ENCODE peak calls at places on chromosomes 3 and 15, in four cellular contexts. V is fibroblast of mammary gland; I is AG10803; Y is stimulated activated CD4-positive, alpha-beta T cell treated with anti-CD3 and anti-CD28 coated beads, Interleukin-2, amount 100 ng/mL, for 48 hours. B is an unnamed sample.
A peak's percentile ranks its signal among the peaks of the same experiment; 100 is the strongest.

GRCh38 chr3:39064646-39065045 is 12.8 kb downstream of the WDR48 start:
- DNase-seq in V (peak; percentile 6), I (peak; percentile 79), Y (no peak), B (no peak)

GRCh38 chr15:33698128-33698527 is 270.2 kb upstream of the CHRM5 start:
- DNase-seq in V (no peak), I (no peak), Y (no peak), B (no peak)

GRCh38 chr15:90650956-90651689 is 66.0 kb upstream of the BLM start:
- DNase-seq in V (no peak), I (no peak), Y (no peak), B (no peak)

GRCh38 chr15:65833501-65834220 is 35.6 kb upstream of the RAB11A start:
- DNase-seq in V (no peak), I (no peak), Y (no peak), B (no peak)

GRCh38 chr15:88844749-88845386 is 41.6 kb downstream of the ACAN start:
- DNase-seq in V (no peak), I (no peak), Y (no peak), B (no peak)

GRCh38 chr15:92082217-92082843 is 228.8 kb downstream of the SLCO3A1 start:
- DNase-seq in V (peak; percentile 78), I (peak; percentile 66), Y (peak; percentile 69), B (peak; percentile 83)

GRCh38 chr3:31232049-31233040 is 300.4 kb upstream of the STT3B start:
- DNase-seq in V (peak; percentile 29), I (no peak), Y (no peak), B (peak; percentile 29)

GRCh38 chr15:28919201-28919627 is 33.4 kb downstream of the APBA2 start:
- DNase-seq in V (no peak), I (no peak), Y (peak; percentile 38), B (no peak)

GRCh38 chr15:40272713-40273056 is 10.2 kb downstream of the ANKRD63 start:
- DNase-seq in V (no peak), I (no peak), Y (no peak), B (no peak)

GRCh38 chr15:89127054-89127702 is 38.9 kb downstream of the ABHD2 start:
- DNase-seq in V (peak; percentile 29), I (no peak), Y (no peak), B (no peak)

GRCh38 chr3:159486580-159486979 is 502.1 kb upstream of the IL12A start:
- DNase-seq in V (peak; percentile 6), I (no peak), Y (no peak), B (peak; percentile 10)

GRCh38 chr3:154280161-154280560 is 44.1 kb downstream of the DHX36 start:
- DNase-seq in V (no peak), I (no peak), Y (no peak), B (no peak)

GRCh38 chr15:78641876-78642275 is 866 bp upstream of the CHRNB4 start:
- DNase-seq in V (no peak), I (no peak), Y (no peak), B (no peak)

GRCh38 chr15:86021281-86022264 is 58.1 kb upstream of the AGBL1 start:
- DNase-seq in V (peak; percentile 4), I (peak; percentile 23), Y (no peak), B (no peak)

GRCh38 chr3:53588122-53588521 is 93.7 kb downstream of the CACNA1D start:
- DNase-seq in V (no peak), I (no peak), Y (no peak), B (no peak)

GRCh38 chr3:179036226-179036625 is 35.4 kb downstream of the ZMAT3 start:
- DNase-seq in V (no peak), I (peak; percentile 29), Y (no peak), B (no peak)

GRCh38 chr3:171907761-171908160 is 64.6 kb downstream of the TMEM212 start:
- DNase-seq in V (no peak), I (no peak), Y (no peak), B (no peak)

GRCh38 chr15:68209735-68210408 is 4.7 kb upstream of the CALML4 start:
- DNase-seq in V (no peak), I (no peak), Y (no peak), B (no peak)

GRCh38 chr3:132283440-132283839 is 33.8 kb upstream of the ACP3 start:
- DNase-seq in V (peak; percentile 69), I (peak; percentile 3), Y (no peak), B (peak; percentile 54)

GRCh38 chr3:119301662-119302061 is 7.5 kb downstream of the ARHGAP31 start:
- DNase-seq in V (no peak), I (no peak), Y (no peak), B (no peak)

GRCh38 chr15:59632714-59633113 is 21.1 kb downstream of the GCNT3 start:
- DNase-seq in V (peak; percentile 5), I (no peak), Y (no peak), B (peak; percentile 17)